ENCODE peak calls at places on chromosome 18, in four cellular contexts. W, U, X and L are unnamed samples.

GRCh38 chr18:3002766-3003165 is 10.2 kb downstream of the LPIN2 start:
- DNase-seq in W (peak), U (no peak), X (no peak), L (no peak)

GRCh38 chr18:46297621-46298020 is 193.4 kb downstream of the HAUS1 start:
- DNase-seq in U (peak), X (no peak), W (no peak), L (no peak)

GRCh38 chr18:63869374-63869773 is 18.1 kb upstream of the SERPINB2 start:
- DNase-seq in W (no peak), U (no peak), X (no peak), L (no peak)

GRCh38 chr18:33751613-33752221 is 173.7 kb downstream of the ASXL3 start:
- DNase-seq in W (no peak), U (peak), X (no peak), L (no peak)

GRCh38 chr18:2027026-2027425 is 544.3 kb downstream of the METTL4 start:
- DNase-seq in X (no peak), W (no peak), U (no peak), L (no peak)

GRCh38 chr18:23502516-23503037 is 734 bp upstream of the RMC1 start:
- DNase-seq in W (no peak), X (no peak), U (peak), L (no peak)

GRCh38 chr18:32301976-32302743 is 112.3 kb downstream of the MEP1B start:
- DNase-seq in X (no peak), U (no peak), W (no peak), L (no peak)

GRCh38 chr18:58102020-58102419 is 58.0 kb downstream of the NEDD4L start:
- DNase-seq in U (no peak), W (no peak), X (no peak), L (no peak)

DNA sequence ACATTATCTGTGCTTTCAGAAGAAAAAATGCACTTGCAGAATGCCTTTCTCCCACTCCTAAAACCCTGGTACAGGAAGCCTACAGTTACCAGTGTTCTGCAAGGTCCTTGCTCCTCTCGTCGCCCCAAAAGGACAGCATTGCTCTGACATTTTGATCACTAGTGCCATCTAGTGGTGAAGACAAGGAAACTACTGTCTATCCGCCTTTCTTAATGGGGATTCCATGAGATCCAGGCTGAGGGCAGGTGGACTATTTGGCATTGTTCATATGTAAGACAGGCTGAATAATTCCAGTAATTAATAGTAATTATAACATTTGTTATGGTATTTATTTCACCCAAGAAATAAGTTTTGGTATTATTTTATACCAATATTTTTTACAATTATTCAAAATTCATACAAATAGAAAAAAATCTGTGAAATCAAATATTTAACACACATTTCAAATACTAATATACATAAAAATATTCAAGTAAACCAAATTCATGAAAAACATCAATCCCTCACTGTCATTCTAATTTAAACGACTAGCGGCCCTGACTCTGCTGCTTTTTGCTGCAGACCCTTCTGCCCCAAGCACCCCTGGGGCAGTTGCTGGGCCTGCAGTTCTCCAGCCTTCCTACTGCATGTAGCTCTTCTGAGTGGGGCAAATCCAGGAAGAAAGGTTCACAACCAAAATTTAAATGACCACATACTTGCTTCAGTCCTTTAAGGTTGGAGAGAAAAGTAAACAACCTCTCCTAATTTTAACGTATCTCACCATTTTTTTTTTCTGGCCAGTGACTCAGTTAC is 19.0 kb downstream of the TPGS2 start:
- DNase-seq in W (peak), X (no peak), U (peak), L (peak)
- TF ChIP-seq CBX5 in W (no peak), X (no peak), U (no peak), L (no peak)

GRCh38 chr18:70289351-70290330 is 796 bp downstream of the SOCS6 start:
- DNase-seq in W (no peak), X (no peak), U (peak), L (no peak)
- TF ChIP-seq CBX5 in W (no peak), X (no peak), U (no peak), L (no peak)

GRCh38 chr18:79533591-79533990 is 137.9 kb downstream of the NFATC1 start:
- DNase-seq in W (no peak), U (no peak), X (no peak), L (no peak)

GRCh38 chr18:79532690-79533058 is 136.9 kb downstream of the NFATC1 start:
- DNase-seq in X (no peak), U (no peak), W (no peak), L (no peak)

GRCh38 chr18:79533146-79533545 is 137.4 kb downstream of the NFATC1 start:
- DNase-seq in W (no peak), U (no peak), X (no peak), L (no peak)

GRCh38 chr18:79531926-79532689 is 136.4 kb downstream of the NFATC1 start:
- DNase-seq in W (no peak), X (no peak), U (no peak), L (no peak)

GRCh38 chr18:79534356-79534755 is 138.6 kb downstream of the NFATC1 start:
- DNase-seq in X (no peak), U (no peak), W (no peak), L (no peak)
- TF ChIP-seq CBX5 in X (no peak), U (no peak), W (no peak), L (no peak)

GRCh38 chr18:31297248-31297647 is 20.7 kb upstream of the DSG1 start:
- DNase-seq in W (no peak), X (no peak), U (no peak), L (no peak)
- TF ChIP-seq CBX5 in W (no peak), X (no peak), U (no peak), L (no peak)

DNA sequence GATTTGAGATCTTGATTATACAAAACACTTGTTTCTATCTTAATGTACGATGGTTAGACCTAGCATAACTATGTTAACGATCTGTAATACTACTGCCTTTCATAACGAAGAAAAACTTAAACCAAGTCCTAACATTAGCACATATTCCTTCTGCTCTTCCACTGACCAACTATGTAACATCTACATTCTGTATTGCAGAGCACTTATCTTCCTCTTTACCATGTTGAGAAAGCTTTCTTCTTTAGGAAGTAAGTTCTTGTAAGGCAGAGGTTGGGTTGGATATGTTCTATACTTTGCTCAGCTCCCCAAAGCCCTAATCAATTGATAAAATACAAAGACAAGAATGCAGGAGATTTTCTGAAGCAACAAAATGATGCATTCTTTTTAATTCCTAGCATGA is 7.8 kb upstream of the ZNF407 start:
- DNase-seq in X (no peak), U (no peak), W (no peak), L (no peak)
- TF ChIP-seq CBX5 in X (no peak), U (no peak), W (no peak), L (no peak)

DNA sequence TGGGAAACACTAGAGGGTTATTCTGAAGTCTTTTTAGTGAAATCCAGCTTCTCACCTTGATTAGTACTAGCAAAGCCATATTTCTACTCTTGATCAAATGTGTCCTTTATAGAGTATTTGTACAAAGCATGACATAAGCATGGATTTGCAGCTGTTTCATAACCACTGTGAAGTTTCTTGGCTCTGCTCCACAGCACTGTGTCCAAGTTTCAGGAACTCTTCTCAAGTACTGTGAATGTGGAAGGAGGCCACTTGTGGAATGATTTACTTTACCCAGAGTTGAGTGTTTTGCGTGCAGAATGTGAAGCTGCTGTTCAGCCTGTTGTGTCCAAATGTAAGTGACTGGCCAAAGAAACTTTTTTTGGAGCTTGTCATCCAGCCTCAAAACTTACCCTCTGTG is 16.2 kb upstream of the MAPRE2 start:
- DNase-seq in X (no peak), W (peak), U (no peak), L (no peak)
- TF ChIP-seq CBX5 in X (no peak), W (no peak), U (no peak), L (no peak)